ENCODE peak calls at places on chromosome 22, in ten cellular contexts. L, U, O, W, R, E, V, K, I and G are unnamed samples.

GRCh38 chr22:23294221-23294620 is 113.9 kb downstream of the BCR start:
- DNase-seq in L (no peak), U (no peak), O (no peak), W (no peak), R (no peak), E (no peak), V (no peak), K (no peak), I (no peak), G (no peak)

GRCh38 chr22:35619336-35620094 is 2.4 kb upstream of the MB start:
- DNase-seq in L (no peak), U (no peak), O (no peak), W (no peak), R (no peak), E (no peak), V (no peak), K (no peak), I (no peak), G (no peak)

GRCh38 chr22:48154943-48155240 is 1392.4 kb downstream of the TBC1D22A start:
- DNase-seq in L (no peak), U (no peak), O (no peak), W (no peak), R (no peak), E (no peak), V (no peak), K (no peak), I (no peak), G (no peak)

GRCh38 chr22:22687638-22688500 is 43.5 kb downstream of the GGTLC2 start:
- DNase-seq in L (no peak), U (peak), O (peak), W (no peak), R (peak), E (no peak), V (no peak), K (no peak), I (peak), G (peak)

GRCh38 chr22:35749808-35750207 is 32.1 kb downstream of the APOL5 start:
- DNase-seq in L (no peak), U (no peak), O (no peak), W (no peak), R (no peak), E (no peak), V (no peak), K (no peak), I (no peak), G (peak)

GRCh38 chr22:44424867-44425351 is 73.1 kb downstream of the RTL6 start:
- DNase-seq in L (no peak), U (no peak), O (no peak), W (no peak), R (no peak), E (no peak), V (no peak), K (no peak), I (no peak), G (no peak)

GRCh38 chr22:39363751-39364484 is 14.1 kb downstream of the SYNGR1 start:
- DNase-seq in L (no peak), U (no peak), O (no peak), W (no peak), R (no peak), E (no peak), V (no peak), K (no peak), I (no peak), G (no peak)

GRCh38 chr22:26283330-26283729 is 114.1 kb downstream of the SEZ6L start:
- DNase-seq in L (no peak), U (no peak), O (no peak), W (no peak), R (no peak), E (no peak), V (no peak), K (no peak), I (no peak), G (no peak)

GRCh38 chr22:44664149-44664548 is 37.9 kb upstream of the PRR5 start:
- DNase-seq in L (peak), U (peak), O (no peak), W (no peak), R (peak), E (no peak), V (no peak), K (peak), I (peak), G (peak)

GRCh38 chr22:31446208-31446607 is 43.4 kb downstream of the EIF4ENIF1 start:
- DNase-seq in L (no peak), U (no peak), O (no peak), W (no peak), R (no peak), E (no peak), V (no peak), K (no peak), I (no peak), G (no peak)

GRCh38 chr22:40302149-40302548 is 44.2 kb upstream of the ADSL start:
- DNase-seq in L (no peak), U (no peak), O (no peak), W (no peak), R (no peak), E (no peak), V (no peak), K (no peak), I (no peak), G (no peak)

GRCh38 chr22:27851974-27852713 is 50.6 kb upstream of the MN1 start:
- DNase-seq in L (no peak), U (no peak), O (no peak), W (no peak), R (peak), E (no peak), V (no peak), K (no peak), I (no peak), G (no peak)

GRCh38 chr22:45290410-45290936 is 5.7 kb downstream of the UPK3A start:
- DNase-seq in L (no peak), U (no peak), O (no peak), W (no peak), R (no peak), E (no peak), V (no peak), K (no peak), I (peak), G (peak)

GRCh38 chr22:29211066-29211841 is 5.6 kb downstream of the EMID1 start:
- DNase-seq in L (no peak), U (no peak), O (no peak), W (no peak), R (no peak), E (no peak), V (no peak), K (no peak), I (no peak), G (no peak)

GRCh38 chr22:40405178-40406062 is 35.0 kb downstream of the SGSM3 start:
- DNase-seq in L (no peak), U (no peak), O (no peak), W (no peak), R (no peak), E (peak), V (no peak), K (no peak), I (no peak), G (no peak)

GRCh38 chr22:18056802-18057474 is 20.9 kb upstream of the PEX26 start:
- DNase-seq in L (peak), U (no peak), O (no peak), W (no peak), R (no peak), E (no peak), V (no peak), K (no peak), I (no peak), G (no peak)

GRCh38 chr22:46068908-46069481 is 81.3 kb upstream of the PPARA start:
- DNase-seq in L (no peak), U (peak), O (no peak), W (no peak), R (peak), E (peak), V (no peak), K (no peak), I (no peak), G (no peak)

GRCh38 chr22:23137905-23138520 is 3.8 kb downstream of the RSPH14 start:
- DNase-seq in L (peak), U (no peak), O (no peak), W (no peak), R (peak), E (no peak), V (no peak), K (peak), I (no peak), G (peak)

GRCh38 chr22:41619979-41620645 is 731 bp downstream of the DESI1 start:
- DNase-seq in L (no peak), U (no peak), O (peak), W (peak), R (peak), E (peak), V (peak), K (peak), I (no peak), G (peak)

GRCh38 chr22:29748248-29748893 is 18.4 kb downstream of the ZMAT5 start:
- DNase-seq in L (no peak), U (peak), O (no peak), W (no peak), R (no peak), E (no peak), V (no peak), K (no peak), I (no peak), G (no peak)

GRCh38 chr22:50190182-50190951 is 4.7 kb downstream of the TRABD start:
- DNase-seq in L (peak), U (peak), O (no peak), W (peak), R (peak), E (peak), V (no peak), K (peak), I (no peak), G (peak)

GRCh38 chr22:29109853-29110252 is 37.0 kb downstream of the KREMEN1 start:
- DNase-seq in L (no peak), U (no peak), O (no peak), W (no peak), R (no peak), E (no peak), V (no peak), K (no peak), I (no peak), G (peak)

GRCh38 chr22:36182871-36183270 is 18.7 kb downstream of the APOL4 start:
- DNase-seq in L (no peak), U (no peak), O (no peak), W (no peak), R (no peak), E (no peak), V (no peak), K (no peak), I (no peak), G (no peak)

GRCh38 chr22:22461583-22461982 is 47.0 kb downstream of the ZNF280B start:
- DNase-seq in L (no peak), U (no peak), O (no peak), W (no peak), R (no peak), E (no peak), V (no peak), K (no peak), I (no peak), G (no peak)

GRCh38 chr22:36397081-36397766 is 9.5 kb upstream of the MYH9 start:
- DNase-seq in L (no peak), U (peak), O (no peak), W (no peak), R (no peak), E (no peak), V (no peak), K (no peak), I (no peak), G (no peak)

GRCh38 chr22:18023509-18024275 is 669 bp downstream of the MICAL3 start:
- DNase-seq in L (no peak), U (peak), O (peak), W (no peak), R (peak), E (peak), V (peak), K (no peak), I (peak), G (peak)

GRCh38 chr22:49853981-49854791 is 542 bp downstream of the ZBED4 start:
- DNase-seq in L (no peak), U (peak), O (peak), W (no peak), R (peak), E (peak), V (no peak), K (peak), I (no peak), G (peak)